ENCODE peak calls at places on chromosomes 7 and 10, in eight cellular contexts. E is HTR-8/SVneo; K is stimulated activated CD8-positive, alpha-beta memory T cell treated with anti-CD3 and anti-CD28 coated beads, Interleukin-15, amount 100 ng/mL, for 24 hours; G is stimulated activated CD4-positive, alpha-beta T cell treated with anti-CD3 and anti-CD28 coated beads, Interleukin-1b, Interleukin-23, amount 100 ng/mL, for 24 hours; P is left ventricle myocardium inferior; W is epithelial cell of esophagus; A is mesothelial cell of epicardium; V is GM03348. B is an unnamed sample.

GRCh38 chr7:44678468-44679179 is 70.0 kb upstream of the ZMIZ2 start:
- DNase-seq in K (no peak), W (peak), A (no peak), V (peak), E (no peak), G (no peak), P (peak), B (no peak)

GRCh38 chr7:28955723-28956607 is 2.2 kb downstream of the TRIL start:
- DNase-seq in K (no peak), A (peak), E (no peak), G (no peak), V (peak), P (peak), W (peak), B (peak)

GRCh38 chr10:101214446-101215396 is 14.5 kb downstream of the LBX1 start:
- DNase-seq in G (peak), P (peak), W (peak), A (peak), V (peak), K (peak), E (peak), B (peak)

GRCh38 chr10:121167534-121168243 is 316.5 kb downstream of the WDR11 start:
- DNase-seq in W (peak), A (no peak), K (no peak), E (no peak), P (no peak), G (no peak), V (no peak), B (no peak)

GRCh38 chr10:132111871-132112341 is 46.2 kb downstream of the JAKMIP3 start:
- DNase-seq in E (no peak), G (no peak), W (no peak), A (peak), K (no peak), V (no peak), P (peak), B (peak)

GRCh38 chr10:122786269-122786668 is 59.4 kb downstream of the CUZD1 start:
- DNase-seq in V (peak), G (no peak), K (no peak), P (no peak), E (peak), A (no peak), W (peak), B (no peak)

GRCh38 chr10:12322583-12323131 is 26.7 kb upstream of the CAMK1D start:
- DNase-seq in A (no peak), V (no peak), W (peak), G (no peak), K (no peak), E (no peak), P (no peak), B (no peak)

GRCh38 chr7:40470111-40470736 is 335.4 kb downstream of the SUGCT start:
- DNase-seq in A (no peak), W (peak), E (no peak), V (peak), P (no peak), G (no peak), K (no peak), B (no peak)

GRCh38 chr7:129466796-129467195 is 32.6 kb downstream of the STRIP2 start:
- DNase-seq in P (no peak), W (no peak), K (no peak), A (no peak), E (no peak), G (no peak), V (no peak), B (no peak)

GRCh38 chr10:78802866-78803265 is 265.9 kb upstream of the ZMIZ1 start:
- DNase-seq in P (peak), W (peak), A (no peak), E (no peak), K (no peak), V (peak), G (no peak), B (no peak)

GRCh38 chr7:152968003-152968402 is 208.5 kb downstream of the ACTR3B start:
- DNase-seq in P (no peak), E (no peak), G (no peak), W (peak), A (no peak), K (no peak), V (no peak), B (no peak)

GRCh38 chr7:128783143-128783799 is 7.7 kb upstream of the OPN1SW start:
- DNase-seq in E (no peak), V (peak), P (peak), W (peak), G (no peak), A (peak), K (no peak), B (no peak)

GRCh38 chr7:343227-343822 is 53.4 kb downstream of the FOXL3 start:
- DNase-seq in G (no peak), A (no peak), P (no peak), E (no peak), V (no peak), K (no peak), W (no peak), B (no peak)

GRCh38 chr10:85971494-85971893 is 395.1 kb downstream of the GRID1 start:
- DNase-seq in V (no peak), P (no peak), K (no peak), W (no peak), E (no peak), G (no peak), A (no peak), B (no peak)

GRCh38 chr7:127674361-127674760 is 22.4 kb downstream of the SND1 start:
- DNase-seq in G (no peak), W (no peak), P (no peak), K (no peak), V (peak), E (no peak), A (no peak), B (no peak)

GRCh38 chr7:66099551-66100407 is 14.9 kb upstream of the CRCP start:
- DNase-seq in G (peak), E (no peak), V (peak), P (peak), A (no peak), W (peak), K (no peak), B (peak)

GRCh38 chr7:2116903-2117680 is 115.7 kb downstream of the MAD1L1 start:
- DNase-seq in G (no peak), P (peak), K (no peak), V (peak), W (no peak), A (no peak), E (no peak), B (no peak)

B was measured in activated CD8-positive, alpha-beta memory T cell treated with anti-CD3 and anti-CD28 coated beads, Interleukin-2, amount 50 U/mL, for 4 hours.